ENCODE peak calls at places on chromosomes 5 and 9, in four cellular contexts. One of them, this sample, is unnamed.

GRCh38 chr5:88944751-88945507 is 61.9 kb upstream of the MEF2C start:
- DNase-seq in GM23338: no peak
- DNase-seq in K562: no peak
- DNase-seq in HCT116: no peak
- DNase-seq in this sample: no peak

GRCh38 chr9:87714819-87715218 is 11.1 kb upstream of the CTSL start:
- DNase-seq in GM23338: no peak
- DNase-seq in K562: peak; percentile 81
- DNase-seq in HCT116: no peak
- DNase-seq in this sample: no peak

GRCh38 chr9:98887918-98888510 is 55.7 kb upstream of the COL15A1 start:
- DNase-seq in GM23338: no peak
- DNase-seq in K562: peak; percentile 39
- DNase-seq in HCT116: no peak
- DNase-seq in this sample: no peak

GRCh38 chr5:122101636-122102285 is 23.7 kb upstream of the LOX start:
- DNase-seq in GM23338: peak; percentile 60
- DNase-seq in K562: peak; percentile 57
- DNase-seq in HCT116: peak; percentile 26
- DNase-seq in this sample: no peak

GRCh38 chr5:145637396-145637795 is 197.7 kb downstream of the PRELID2 start:
- DNase-seq in GM23338: no peak
- DNase-seq in K562: no peak
- DNase-seq in HCT116: no peak
- DNase-seq in this sample: no peak

GRCh38 chr9:122777935-122778671 is 10.6 kb upstream of the OR5C1 start:
- DNase-seq in GM23338: no peak
- DNase-seq in K562: no peak
- DNase-seq in HCT116: no peak
- DNase-seq in this sample: no peak

GRCh38 chr5:17379188-17379951 is 118.7 kb upstream of the TAF11L2 start:
- DNase-seq in GM23338: no peak
- DNase-seq in K562: no peak
- DNase-seq in HCT116: no peak
- DNase-seq in this sample: no peak

GRCh38 chr5:16736158-16736994 is 119.6 kb upstream of the RETREG1 start:
- DNase-seq in GM23338: peak; percentile 80
- DNase-seq in K562: peak; percentile 7
- DNase-seq in HCT116: peak; percentile 24
- DNase-seq in this sample: no peak

GRCh38 chr5:111942214-111942613 is 185.2 kb upstream of the NREP start:
- DNase-seq in GM23338: no peak
- DNase-seq in K562: no peak
- DNase-seq in HCT116: no peak
- DNase-seq in this sample: no peak

GRCh38 chr5:74384851-74385250 is 255.7 kb downstream of the ENC1 start:
- DNase-seq in GM23338: no peak
- DNase-seq in K562: no peak
- DNase-seq in HCT116: no peak
- DNase-seq in this sample: no peak

GRCh38 chr9:37602817-37603216 is 10.4 kb upstream of the TOMM5 start:
- DNase-seq in GM23338: no peak
- DNase-seq in K562: no peak
- DNase-seq in HCT116: no peak
- DNase-seq in this sample: no peak

GRCh38 chr5:137735531-137736284 is at the start of gene KLHL3:
- DNase-seq in GM23338: peak; percentile 95
- DNase-seq in K562: no peak
- DNase-seq in HCT116: no peak
- DNase-seq in this sample: peak; percentile 76

GRCh38 chr5:149464796-149465489 is 85.9 kb upstream of the IL17B start:
- DNase-seq in GM23338: no peak
- DNase-seq in K562: peak; percentile 46
- DNase-seq in HCT116: no peak
- DNase-seq in this sample: peak; percentile 74

GRCh38 chr5:149472399-149472798 is 78.8 kb downstream of the CSNK1A1 start:
- DNase-seq in GM23338: no peak
- DNase-seq in K562: no peak
- DNase-seq in HCT116: no peak
- DNase-seq in this sample: no peak

GRCh38 chr5:149470942-149471341 is 80.3 kb downstream of the CSNK1A1 start:
- DNase-seq in GM23338: no peak
- DNase-seq in K562: no peak
- DNase-seq in HCT116: no peak
- DNase-seq in this sample: no peak

GRCh38 chr5:149471406-149472183 is 79.6 kb downstream of the CSNK1A1 start:
- DNase-seq in GM23338: no peak
- DNase-seq in K562: peak; percentile 45
- DNase-seq in HCT116: no peak
- DNase-seq in this sample: no peak

DNA sequence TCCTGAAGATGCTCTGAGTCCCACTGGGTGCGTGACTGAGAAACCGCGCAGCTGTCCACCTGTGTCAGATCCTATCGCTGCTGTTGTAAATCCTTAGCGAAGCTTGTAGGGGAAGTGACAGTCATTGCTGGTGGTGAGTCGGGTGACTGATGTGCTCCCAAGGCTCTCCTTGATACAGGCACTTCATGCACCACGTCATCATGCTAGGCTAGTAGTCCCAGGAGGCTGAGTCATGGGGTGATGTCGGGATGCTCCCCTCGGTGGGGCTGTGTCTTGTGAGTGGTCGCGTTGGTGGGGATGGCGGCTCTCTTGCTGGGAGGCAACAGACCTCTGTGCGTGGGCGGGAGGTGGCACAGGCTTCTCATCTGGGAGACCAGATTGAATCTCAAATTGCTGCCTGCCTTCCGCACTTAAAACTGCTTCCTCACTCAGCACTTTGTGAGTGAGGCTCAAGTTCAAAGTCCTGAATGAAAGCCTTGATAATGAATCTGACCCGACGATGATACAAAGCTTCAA is 84.7 kb downstream of the CSNK1A1 start:
- DNase-seq in GM23338: no peak
- DNase-seq in K562: peak; percentile 81
- DNase-seq in HCT116: no peak
- DNase-seq in this sample: peak; percentile 69
- TF ChIP-seq POLR2AphosphoS5 in GM23338: no peak
- TF ChIP-seq POLR2AphosphoS5 in K562: no peak
- TF ChIP-seq POLR2AphosphoS5 in HCT116: no peak
- TF ChIP-seq POLR2AphosphoS5 in this sample: no peak

DNA sequence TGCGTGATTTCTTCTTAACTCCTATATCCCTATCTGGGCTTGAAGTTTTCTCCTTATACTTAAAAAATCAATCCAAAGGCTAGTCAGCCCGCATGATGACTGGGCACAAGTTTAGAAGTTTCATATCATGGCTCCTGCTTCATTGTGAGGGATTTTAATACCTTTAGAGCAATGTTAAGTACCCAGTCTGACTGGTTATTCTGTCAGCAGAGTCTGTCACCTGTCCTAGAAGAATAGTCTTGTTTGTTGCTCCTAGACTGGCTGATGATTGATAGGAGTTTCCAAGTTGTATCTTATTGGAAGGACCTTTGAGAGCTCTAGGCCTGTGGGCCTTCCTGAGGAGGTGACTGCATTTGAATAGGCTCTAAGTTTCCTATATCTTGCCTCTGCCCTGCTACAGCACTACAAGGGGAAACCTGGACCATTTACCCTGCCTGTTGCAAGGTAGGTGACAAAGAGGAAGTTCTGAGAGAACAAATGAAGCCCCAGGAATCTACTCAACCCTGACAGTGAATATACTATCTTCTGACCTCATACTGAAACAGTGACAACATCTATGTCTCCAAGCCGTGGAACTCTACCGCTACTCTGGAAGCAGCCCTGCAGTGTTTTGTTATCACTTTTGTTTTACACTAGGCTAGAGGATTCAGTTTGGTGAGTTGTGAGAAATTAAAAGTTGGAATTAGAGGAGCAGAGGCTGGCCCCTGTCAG is 66.5 kb downstream of the F2RL2 start:
- DNase-seq in GM23338: no peak
- DNase-seq in K562: no peak
- DNase-seq in HCT116: no peak
- DNase-seq in this sample: no peak
- TF ChIP-seq POLR2AphosphoS5 in GM23338: no peak
- TF ChIP-seq POLR2AphosphoS5 in K562: no peak
- TF ChIP-seq POLR2AphosphoS5 in HCT116: no peak
- TF ChIP-seq POLR2AphosphoS5 in this sample: no peak

DNA sequence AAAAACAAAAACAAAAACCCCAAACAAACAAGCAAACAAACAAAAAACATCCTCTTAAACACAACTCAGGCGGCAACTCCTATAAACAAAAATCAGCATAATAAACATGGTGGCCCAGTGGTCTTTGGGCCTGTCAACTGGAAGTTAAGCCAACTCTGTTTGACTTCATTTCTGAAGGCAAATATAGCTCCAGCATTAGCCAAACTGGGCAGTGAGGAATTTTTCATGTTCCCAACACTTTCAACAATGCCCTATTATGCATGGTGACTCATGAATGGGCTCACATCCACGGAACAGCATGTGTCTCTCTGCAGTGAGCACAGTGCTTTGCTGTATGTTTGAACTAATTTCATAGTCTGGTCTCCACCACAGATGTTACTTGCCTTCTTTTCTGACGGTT is 143.9 kb upstream of the STC2 start:
- DNase-seq in GM23338: no peak
- DNase-seq in K562: no peak
- DNase-seq in HCT116: peak; percentile 76
- DNase-seq in this sample: no peak
- TF ChIP-seq POLR2AphosphoS5 in GM23338: no peak
- TF ChIP-seq POLR2AphosphoS5 in K562: no peak
- TF ChIP-seq POLR2AphosphoS5 in HCT116: no peak
- TF ChIP-seq POLR2AphosphoS5 in this sample: no peak

GRCh38 chr5:109611505-109611904 is 78.2 kb upstream of the MAN2A1 start:
- DNase-seq in GM23338: no peak
- DNase-seq in K562: no peak
- DNase-seq in HCT116: no peak
- DNase-seq in this sample: no peak
- TF ChIP-seq POLR2AphosphoS5 in GM23338: no peak
- TF ChIP-seq POLR2AphosphoS5 in K562: no peak
- TF ChIP-seq POLR2AphosphoS5 in HCT116: no peak
- TF ChIP-seq POLR2AphosphoS5 in this sample: no peak

DNA sequence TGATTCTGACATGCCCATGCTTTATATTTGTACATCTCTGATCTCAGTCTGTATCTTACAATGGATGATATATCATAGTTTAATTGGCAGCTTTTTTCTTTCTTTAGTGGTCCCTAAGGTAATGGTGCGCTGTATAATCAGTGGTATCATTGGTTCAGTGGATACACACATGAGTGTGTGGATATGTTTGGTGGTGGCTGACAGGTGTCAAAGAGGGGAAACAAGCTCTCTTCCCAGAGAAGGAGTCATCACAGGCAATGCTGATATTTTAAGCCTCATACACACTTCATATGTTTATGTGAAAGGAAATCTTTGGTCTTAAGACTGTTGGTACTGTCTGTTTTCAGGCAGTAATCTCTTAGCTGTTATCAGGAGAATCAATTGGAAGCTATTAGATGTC is 52.1 kb upstream of the KIAA1958 start:
- DNase-seq in GM23338: no peak
- DNase-seq in K562: no peak
- DNase-seq in HCT116: no peak
- DNase-seq in this sample: no peak
- TF ChIP-seq POLR2AphosphoS5 in GM23338: no peak
- TF ChIP-seq POLR2AphosphoS5 in K562: no peak
- TF ChIP-seq POLR2AphosphoS5 in HCT116: no peak
- TF ChIP-seq POLR2AphosphoS5 in this sample: no peak

GRCh38 chr5:90987711-90988110 is 395.4 kb downstream of the ARRDC3 start:
- DNase-seq in GM23338: no peak
- DNase-seq in K562: no peak
- DNase-seq in HCT116: no peak
- DNase-seq in this sample: no peak
- TF ChIP-seq POLR2AphosphoS5 in GM23338: no peak
- TF ChIP-seq POLR2AphosphoS5 in K562: no peak
- TF ChIP-seq POLR2AphosphoS5 in HCT116: no peak
- TF ChIP-seq POLR2AphosphoS5 in this sample: no peak

DNA sequence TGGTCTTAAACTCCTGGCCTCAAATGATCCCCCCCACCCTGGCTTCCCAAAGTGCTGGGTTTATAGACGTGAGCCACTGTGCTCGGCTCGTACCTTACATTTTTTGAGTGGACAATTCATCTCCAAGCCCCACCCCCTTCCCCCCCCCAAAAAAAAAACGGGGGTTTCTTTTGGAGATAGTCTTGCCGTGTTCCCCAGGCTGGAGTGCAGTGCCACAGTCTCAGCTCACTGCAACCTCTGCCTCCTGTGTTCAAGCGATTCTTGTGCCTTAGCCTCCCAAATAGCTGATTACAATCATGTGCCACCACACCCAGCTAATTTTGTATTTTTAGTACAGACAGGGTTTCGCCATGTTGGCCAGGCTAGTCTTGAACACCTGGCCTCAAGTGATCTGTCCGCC is 31.3 kb downstream of the ANKHD1 start:
- DNase-seq in GM23338: no peak
- DNase-seq in K562: peak; percentile 48
- DNase-seq in HCT116: no peak
- DNase-seq in this sample: no peak
- TF ChIP-seq POLR2AphosphoS5 in GM23338: no peak
- TF ChIP-seq POLR2AphosphoS5 in K562: no peak
- TF ChIP-seq POLR2AphosphoS5 in HCT116: no peak
- TF ChIP-seq POLR2AphosphoS5 in this sample: no peak

GRCh38 chr5:156121234-156121633 is 205.7 kb upstream of the SGCD start:
- DNase-seq in GM23338: no peak
- DNase-seq in K562: no peak
- DNase-seq in HCT116: no peak
- DNase-seq in this sample: no peak
- TF ChIP-seq POLR2AphosphoS5 in GM23338: no peak
- TF ChIP-seq POLR2AphosphoS5 in K562: no peak
- TF ChIP-seq POLR2AphosphoS5 in HCT116: no peak
- TF ChIP-seq POLR2AphosphoS5 in this sample: no peak

GRCh38 chr5:81817980-81818379 is 67.1 kb upstream of the SSBP2 start:
- DNase-seq in GM23338: no peak
- DNase-seq in K562: no peak
- DNase-seq in HCT116: no peak
- DNase-seq in this sample: no peak

GRCh38 chr5:81819556-81820314 is 68.8 kb upstream of the SSBP2 start:
- DNase-seq in GM23338: no peak
- DNase-seq in K562: peak; percentile 41
- DNase-seq in HCT116: no peak
- DNase-seq in this sample: no peak

GRCh38 chr5:81817086-81817485 is 66.2 kb upstream of the SSBP2 start:
- DNase-seq in GM23338: no peak
- DNase-seq in K562: no peak
- DNase-seq in HCT116: no peak
- DNase-seq in this sample: no peak

GRCh38 chr5:81820315-81820636 is 69.4 kb upstream of the SSBP2 start:
- DNase-seq in GM23338: no peak
- DNase-seq in K562: no peak
- DNase-seq in HCT116: no peak
- DNase-seq in this sample: no peak

GRCh38 chr5:81815318-81815717 is 64.4 kb upstream of the SSBP2 start:
- DNase-seq in GM23338: no peak
- DNase-seq in K562: no peak
- DNase-seq in HCT116: no peak
- DNase-seq in this sample: no peak
- TF ChIP-seq POLR2AphosphoS5 in GM23338: no peak
- TF ChIP-seq POLR2AphosphoS5 in K562: no peak
- TF ChIP-seq POLR2AphosphoS5 in HCT116: no peak
- TF ChIP-seq POLR2AphosphoS5 in this sample: no peak